ENCODE peak calls at places on chromosomes 6 and 20, in seven cellular contexts. K, P, L, N, W, O and Y are unnamed samples.

GRCh38 chr20:58891686-58892125 is 39.2 kb downstream of the GNAS start:
- DNase-seq in L (no peak), K (no peak), O (peak), W (no peak), N (peak), P (peak), Y (no peak)

GRCh38 chr20:32619586-32619985 is 34.5 kb upstream of the NOL4L start:
- DNase-seq in P (no peak), O (no peak), W (no peak), N (no peak), L (no peak), K (no peak), Y (no peak)

GRCh38 chr20:8435251-8436035 is 303.4 kb downstream of the PLCB1 start:
- DNase-seq in N (no peak), W (no peak), L (no peak), P (no peak), K (no peak), O (no peak), Y (no peak)

GRCh38 chr20:955656-956055 is 39.5 kb upstream of the ANGPT4 start:
- DNase-seq in N (no peak), O (no peak), W (no peak), P (no peak), L (no peak), K (no peak), Y (no peak)

GRCh38 chr20:9514072-9514460 is 324 bp upstream of the LAMP5 start:
- DNase-seq in P (no peak), O (no peak), W (no peak), N (no peak), K (no peak), L (peak), Y (no peak)

GRCh38 chr20:40945754-40946451 is 82.7 kb upstream of the TOP1 start:
- DNase-seq in L (peak), K (no peak), P (peak), W (peak), O (no peak), N (peak), Y (peak)

GRCh38 chr20:61259741-61260140 is 7.7 kb downstream of the CDH4 start:
- DNase-seq in W (no peak), N (no peak), L (no peak), O (no peak), P (no peak), K (no peak), Y (no peak)

GRCh38 chr6:167719920-167720319 is 106.8 kb upstream of the AFDN start:
- DNase-seq in N (no peak), O (no peak), K (no peak), W (no peak), P (no peak), L (no peak), Y (no peak)